ENCODE peak calls at places on chromosomes 12 and 14, in five cellular contexts. One of them, this sample, is unnamed.
A peak's percentile ranks its signal among the peaks of the same experiment; 100 is the strongest.

GRCh38 chr14:68391292-68392014 is 401.4 kb downstream of the ZFP36L1 start:
- DNase-seq in NB4: no peak
- DNase-seq in GM23338: no peak
- DNase-seq in fibroblast of mammary gland: peak; percentile 70
- DNase-seq in A549: no peak
- DNase-seq in this sample: no peak

GRCh38 chr12:29164477-29165163 is 15.5 kb downstream of the FAR2 start:
- DNase-seq in NB4: peak; percentile 92
- DNase-seq in GM23338: no peak
- DNase-seq in fibroblast of mammary gland: peak; percentile 80
- DNase-seq in A549: no peak
- DNase-seq in this sample: peak; percentile 80

GRCh38 chr14:37592288-37593274 is 2.5 kb downstream of the FOXA1 start:
- DNase-seq in NB4: no peak
- DNase-seq in GM23338: peak; percentile 70
- DNase-seq in fibroblast of mammary gland: no peak
- DNase-seq in A549: peak; percentile 67
- DNase-seq in this sample: peak; percentile 29

GRCh38 chr12:128078311-128078851 is 188.6 kb upstream of the TMEM132C start:
- DNase-seq in NB4: no peak
- DNase-seq in GM23338: no peak
- DNase-seq in fibroblast of mammary gland: no peak
- DNase-seq in A549: no peak
- DNase-seq in this sample: no peak

GRCh38 chr12:57816855-57817151 is 1.7 kb downstream of the AVIL start:
- DNase-seq in NB4: peak; percentile 97
- DNase-seq in GM23338: no peak
- DNase-seq in fibroblast of mammary gland: peak; percentile 77
- DNase-seq in A549: no peak
- DNase-seq in this sample: peak; percentile 18

GRCh38 chr12:60209933-60210332 is 614.1 kb downstream of the SLC16A7 start:
- DNase-seq in NB4: no peak
- DNase-seq in GM23338: no peak
- DNase-seq in fibroblast of mammary gland: no peak
- DNase-seq in A549: no peak
- DNase-seq in this sample: peak; percentile 25

GRCh38 chr14:21913759-21914158 is 240.1 kb upstream of the OR4E1 start:
- DNase-seq in NB4: peak; percentile 80
- DNase-seq in GM23338: peak; percentile 97
- DNase-seq in fibroblast of mammary gland: peak; percentile 71
- DNase-seq in A549: peak; percentile 93
- DNase-seq in this sample: peak; percentile 82

GRCh38 chr12:4997939-4998338 is 45.7 kb upstream of the KCNA5 start:
- DNase-seq in NB4: no peak
- DNase-seq in GM23338: no peak
- DNase-seq in fibroblast of mammary gland: peak; percentile 95
- DNase-seq in A549: peak; percentile 26
- DNase-seq in this sample: peak; percentile 82

GRCh38 chr12:112097641-112098040 is 10.9 kb downstream of the NAA25 start:
- DNase-seq in NB4: no peak
- DNase-seq in GM23338: no peak
- DNase-seq in fibroblast of mammary gland: peak; percentile 38
- DNase-seq in A549: no peak
- DNase-seq in this sample: peak; percentile 46

GRCh38 chr12:107759410-107759809 is 1.5 kb downstream of the PRDM4 start:
- DNase-seq in NB4: peak; percentile 77
- DNase-seq in GM23338: no peak
- DNase-seq in fibroblast of mammary gland: peak; percentile 93
- DNase-seq in A549: peak; percentile 60
- DNase-seq in this sample: peak; percentile 88

GRCh38 chr14:100907240-100907639 is 3.7 kb upstream of the RTL1 start:
- DNase-seq in NB4: no peak
- DNase-seq in GM23338: no peak
- DNase-seq in fibroblast of mammary gland: no peak
- DNase-seq in A549: no peak
- DNase-seq in this sample: no peak

GRCh38 chr14:58171090-58171489 is 19.1 kb upstream of the ARMH4 start:
- DNase-seq in NB4: peak; percentile 85
- DNase-seq in GM23338: peak; percentile 94
- DNase-seq in fibroblast of mammary gland: peak; percentile 90
- DNase-seq in A549: peak; percentile 93
- DNase-seq in this sample: peak; percentile 84

GRCh38 chr12:49227701-49228100 is 37.2 kb upstream of the TUBA1C start:
- DNase-seq in NB4: no peak
- DNase-seq in GM23338: no peak
- DNase-seq in fibroblast of mammary gland: no peak
- DNase-seq in A549: no peak
- DNase-seq in this sample: no peak
- H3K4me3 ChIP-seq in NB4: no peak overlapping the region
- H3K4me3 ChIP-seq in GM23338: no peak overlapping the region
- H3K4me3 ChIP-seq in fibroblast of mammary gland: no peak overlapping the region
- H3K4me3 ChIP-seq in A549: no peak overlapping the region
- H3K4me3 ChIP-seq in this sample: no peak overlapping the region

GRCh38 chr12:47828008-47828966 is 8.6 kb upstream of the HDAC7 start:
- DNase-seq in NB4: no peak
- DNase-seq in GM23338: no peak
- DNase-seq in fibroblast of mammary gland: no peak
- DNase-seq in A549: no peak
- DNase-seq in this sample: no peak
- TF ChIP-seq CTCF in NB4: no peak
- TF ChIP-seq CTCF in GM23338: no peak
- TF ChIP-seq CTCF in fibroblast of mammary gland: no peak
- TF ChIP-seq CTCF in A549: no peak
- TF ChIP-seq CTCF in this sample: no peak

GRCh38 chr12:7322599-7322998 is 18.7 kb downstream of the ACSM4 start:
- DNase-seq in NB4: no peak
- DNase-seq in GM23338: no peak
- DNase-seq in fibroblast of mammary gland: no peak
- DNase-seq in A549: no peak
- DNase-seq in this sample: no peak
- H3K4me3 ChIP-seq in NB4: no peak overlapping the region
- H3K4me3 ChIP-seq in GM23338: no peak overlapping the region
- H3K4me3 ChIP-seq in fibroblast of mammary gland: no peak overlapping the region
- H3K4me3 ChIP-seq in A549: no peak overlapping the region
- H3K4me3 ChIP-seq in this sample: no peak overlapping the region

DNA sequence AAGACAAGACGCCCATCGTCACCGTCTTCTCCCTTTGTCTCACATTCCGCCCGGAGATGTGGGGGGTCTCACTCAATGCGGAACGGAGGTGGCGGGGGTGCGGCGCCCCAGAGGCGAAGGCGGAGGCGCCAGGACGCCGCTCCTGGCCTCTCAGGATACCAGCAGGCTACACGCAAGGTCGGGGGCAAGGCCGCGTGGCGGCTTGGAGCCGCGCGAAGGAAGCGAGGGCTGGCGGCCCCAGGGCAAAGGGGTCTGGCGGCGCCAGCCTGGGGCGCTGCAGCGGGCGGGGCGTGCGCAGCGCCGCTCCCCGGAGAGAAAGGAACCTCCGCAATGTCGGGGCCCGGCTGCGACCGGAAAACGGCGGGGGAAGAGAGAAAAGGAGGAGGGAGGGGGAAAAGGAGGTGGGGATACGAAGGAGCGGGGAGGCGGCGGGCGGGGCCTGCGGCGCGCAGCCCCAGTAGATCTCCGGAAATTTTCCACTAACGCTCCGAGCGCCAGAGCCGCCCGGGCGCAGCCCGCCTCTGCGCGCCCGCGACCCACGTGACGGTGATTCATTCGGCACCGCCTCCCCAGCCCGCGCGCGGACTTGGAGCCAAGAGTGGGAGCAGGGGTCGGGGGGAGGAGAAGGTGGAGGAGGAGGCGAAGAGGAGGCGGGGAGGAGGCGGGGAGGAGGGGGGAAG is 10.5 kb upstream of the SLC38A2 start:
- DNase-seq in NB4: peak; percentile 98
- DNase-seq in GM23338: peak; percentile 95
- DNase-seq in fibroblast of mammary gland: peak; percentile 95
- DNase-seq in A549: peak; percentile 98
- DNase-seq in this sample: peak; percentile 85
- TF ChIP-seq CTCF in NB4: no peak
- TF ChIP-seq CTCF in GM23338: peak; percentile 17
- TF ChIP-seq CTCF in fibroblast of mammary gland: no peak
- TF ChIP-seq CTCF in A549: peak; percentile 36
- TF ChIP-seq CTCF in this sample: no peak

GRCh38 chr12:122870163-122870842 is 25.6 kb downstream of the VPS37B start:
- DNase-seq in NB4: no peak
- DNase-seq in GM23338: no peak
- DNase-seq in fibroblast of mammary gland: no peak
- DNase-seq in A549: no peak
- DNase-seq in this sample: no peak

GRCh38 chr12:122870867-122871664 is 24.9 kb downstream of the VPS37B start:
- DNase-seq in NB4: peak; percentile 47
- DNase-seq in GM23338: no peak
- DNase-seq in fibroblast of mammary gland: peak; percentile 52
- DNase-seq in A549: no peak
- DNase-seq in this sample: no peak

GRCh38 chr12:122872815-122873361 is 23.0 kb downstream of the VPS37B start:
- DNase-seq in NB4: no peak
- DNase-seq in GM23338: no peak
- DNase-seq in fibroblast of mammary gland: no peak
- DNase-seq in A549: no peak
- DNase-seq in this sample: no peak

GRCh38 chr12:122873540-122873939 is 22.4 kb downstream of the VPS37B start:
- DNase-seq in NB4: no peak
- DNase-seq in GM23338: no peak
- DNase-seq in fibroblast of mammary gland: no peak
- DNase-seq in A549: no peak
- DNase-seq in this sample: no peak

GRCh38 chr12:122871851-122872785 is 23.8 kb downstream of the VPS37B start:
- DNase-seq in NB4: peak; percentile 91
- DNase-seq in GM23338: peak; percentile 100
- DNase-seq in fibroblast of mammary gland: peak; percentile 78
- DNase-seq in A549: peak; percentile 44
- DNase-seq in this sample: peak; percentile 88
- H3K4me3 ChIP-seq in NB4: peak overlapping the region; percentile 61
- H3K4me3 ChIP-seq in GM23338: peak overlapping the region; percentile 2
- H3K4me3 ChIP-seq in fibroblast of mammary gland: peak overlapping the region; percentile 33
- H3K4me3 ChIP-seq in A549: no peak overlapping the region
- H3K4me3 ChIP-seq in this sample: no peak overlapping the region

GRCh38 chr14:90599748-90600507 is 203.1 kb downstream of the CALM1 start:
- DNase-seq in NB4: no peak
- DNase-seq in GM23338: no peak
- DNase-seq in fibroblast of mammary gland: peak; percentile 17
- DNase-seq in A549: peak; percentile 35
- DNase-seq in this sample: peak; percentile 40
- TF ChIP-seq CTCF in NB4: no peak
- TF ChIP-seq CTCF in GM23338: no peak
- TF ChIP-seq CTCF in fibroblast of mammary gland: no peak
- TF ChIP-seq CTCF in A549: no peak
- TF ChIP-seq CTCF in this sample: peak; percentile 22

DNA sequence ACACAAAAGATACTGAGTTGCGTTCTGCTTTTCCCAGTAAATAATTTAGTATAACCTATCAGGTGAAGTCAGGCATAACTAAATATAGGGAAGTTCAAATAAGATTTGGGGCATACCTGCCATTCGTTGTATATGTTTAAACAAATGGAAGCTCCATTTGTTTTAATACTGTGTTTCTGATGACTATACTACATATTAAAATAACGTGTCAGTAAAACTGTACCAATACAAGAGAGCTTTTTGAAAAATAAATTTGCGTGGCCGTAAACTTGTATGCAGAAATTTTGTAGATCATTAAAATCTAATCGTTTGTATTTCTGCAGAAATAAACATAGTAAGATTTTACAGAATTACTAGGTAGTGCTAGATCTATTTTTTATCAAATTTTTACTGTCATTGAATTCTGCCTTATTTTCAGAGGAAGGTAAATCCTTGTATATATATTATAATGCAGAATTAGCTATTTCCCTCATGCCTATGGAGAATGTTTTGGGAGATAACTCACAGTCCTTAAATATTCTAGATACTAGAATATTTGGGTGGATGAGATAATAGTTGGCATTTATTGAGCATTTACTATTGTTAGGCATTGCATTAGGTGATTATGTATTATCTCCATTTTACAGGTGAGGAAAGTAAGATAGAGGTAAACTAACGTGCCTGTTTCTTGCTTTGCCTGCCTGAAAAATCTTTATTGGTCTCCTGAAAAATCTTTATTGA is 1.5 kb downstream of the SCFD1 start:
- DNase-seq in NB4: no peak
- DNase-seq in GM23338: no peak
- DNase-seq in fibroblast of mammary gland: no peak
- DNase-seq in A549: no peak
- DNase-seq in this sample: no peak
- H3K4me3 ChIP-seq in NB4: peak overlapping the region; percentile 94
- H3K4me3 ChIP-seq in GM23338: peak overlapping the region; percentile 75
- H3K4me3 ChIP-seq in fibroblast of mammary gland: peak overlapping the region; percentile 82
- H3K4me3 ChIP-seq in A549: peak overlapping the region; percentile 73
- H3K4me3 ChIP-seq in this sample: peak overlapping the region; percentile 51

GRCh38 chr12:110228756-110229155 is 52.3 kb upstream of the ATP2A2 start:
- DNase-seq in NB4: no peak
- DNase-seq in GM23338: no peak
- DNase-seq in fibroblast of mammary gland: no peak
- DNase-seq in A549: no peak
- DNase-seq in this sample: no peak

GRCh38 chr12:110230655-110231054 is 50.4 kb upstream of the ATP2A2 start:
- DNase-seq in NB4: no peak
- DNase-seq in GM23338: no peak
- DNase-seq in fibroblast of mammary gland: no peak
- DNase-seq in A549: no peak
- DNase-seq in this sample: no peak

GRCh38 chr12:110233212-110233903 is 47.7 kb upstream of the ATP2A2 start:
- DNase-seq in NB4: no peak
- DNase-seq in GM23338: no peak
- DNase-seq in fibroblast of mammary gland: no peak
- DNase-seq in A549: peak; percentile 47
- DNase-seq in this sample: no peak

GRCh38 chr12:110229409-110229808 is 51.6 kb upstream of the ATP2A2 start:
- DNase-seq in NB4: no peak
- DNase-seq in GM23338: no peak
- DNase-seq in fibroblast of mammary gland: no peak
- DNase-seq in A549: no peak
- DNase-seq in this sample: no peak

GRCh38 chr12:110234197-110235154 is 46.6 kb upstream of the ATP2A2 start:
- DNase-seq in NB4: peak; percentile 71
- DNase-seq in GM23338: no peak
- DNase-seq in fibroblast of mammary gland: no peak
- DNase-seq in A549: peak; percentile 43
- DNase-seq in this sample: peak; percentile 28
- TF ChIP-seq CTCF in NB4: no peak
- TF ChIP-seq CTCF in GM23338: no peak
- TF ChIP-seq CTCF in fibroblast of mammary gland: no peak
- TF ChIP-seq CTCF in A549: no peak
- TF ChIP-seq CTCF in this sample: no peak